ENCODE peak calls at places on chromosomes 5 and 9, in four cellular contexts. One of them, this sample, is unnamed. For H3K4me1, the result is how much of the 10 kb centered on the place peaks cover.

GRCh38 chr9:36798350-36799065 is 225.8 kb downstream of the MELK start:
- DNase-seq in HepG2: peak
- DNase-seq in adrenal gland: no peak
- DNase-seq in right cardiac atrium: no peak
- DNase-seq in this sample: no peak

GRCh38 chr5:110288766-110289165 is 437.7 kb downstream of the TMEM232 start:
- DNase-seq in HepG2: no peak
- DNase-seq in adrenal gland: no peak
- DNase-seq in right cardiac atrium: no peak
- DNase-seq in this sample: no peak

GRCh38 chr5:115594343-115595047 is 7.8 kb downstream of the TICAM2 start:
- DNase-seq in HepG2: no peak
- DNase-seq in adrenal gland: no peak
- DNase-seq in right cardiac atrium: no peak
- DNase-seq in this sample: no peak

GRCh38 chr5:117776977-117777376 is 1202.4 kb upstream of the SEMA6A start:
- DNase-seq in HepG2: no peak
- DNase-seq in adrenal gland: no peak
- DNase-seq in right cardiac atrium: no peak
- DNase-seq in this sample: no peak

GRCh38 chr9:99353408-99353807 is 131.3 kb downstream of the SEC61B start:
- DNase-seq in HepG2: no peak
- DNase-seq in adrenal gland: no peak
- DNase-seq in right cardiac atrium: no peak
- DNase-seq in this sample: no peak

GRCh38 chr5:142618125-142618524 is 67.8 kb downstream of the FGF1 start:
- DNase-seq in HepG2: no peak
- DNase-seq in adrenal gland: no peak
- DNase-seq in right cardiac atrium: no peak
- DNase-seq in this sample: no peak

GRCh38 chr5:146947181-146947941 is 68.8 kb upstream of the PPP2R2B start:
- DNase-seq in HepG2: no peak
- DNase-seq in adrenal gland: no peak
- DNase-seq in right cardiac atrium: no peak
- DNase-seq in this sample: peak

GRCh38 chr5:176955895-176956294 is 50.7 kb downstream of the UIMC1 start:
- DNase-seq in HepG2: no peak
- DNase-seq in adrenal gland: no peak
- DNase-seq in right cardiac atrium: no peak
- DNase-seq in this sample: no peak

GRCh38 chr5:167549763-167550162 is 741.7 kb upstream of the WWC1 start:
- DNase-seq in HepG2: no peak
- DNase-seq in adrenal gland: no peak
- DNase-seq in right cardiac atrium: no peak
- DNase-seq in this sample: no peak

GRCh38 chr9:115132648-115133047 is 14.7 kb upstream of the TNC start:
- DNase-seq in HepG2: no peak
- DNase-seq in adrenal gland: no peak
- DNase-seq in right cardiac atrium: peak
- DNase-seq in this sample: peak

GRCh38 chr9:69376651-69377050 is 51.6 kb downstream of the ENTREP1 start:
- DNase-seq in HepG2: no peak
- DNase-seq in adrenal gland: no peak
- DNase-seq in right cardiac atrium: peak
- DNase-seq in this sample: no peak

GRCh38 chr9:111601237-111602018 is 2.0 kb upstream of the PTGR1 start:
- DNase-seq in HepG2: peak
- DNase-seq in adrenal gland: no peak
- DNase-seq in right cardiac atrium: no peak
- DNase-seq in this sample: no peak

GRCh38 chr5:157915638-157916037 is 56.7 kb upstream of the CLINT1 start:
- DNase-seq in HepG2: peak
- DNase-seq in adrenal gland: peak
- DNase-seq in right cardiac atrium: peak
- DNase-seq in this sample: peak

GRCh38 chr9:129242191-129242953 is 64.3 kb upstream of the IER5L start:
- DNase-seq in HepG2: no peak
- DNase-seq in adrenal gland: no peak
- DNase-seq in right cardiac atrium: peak
- DNase-seq in this sample: no peak

GRCh38 chr9:81268048-81268447 is 421.3 kb downstream of the TLE1 start:
- DNase-seq in HepG2: no peak
- DNase-seq in adrenal gland: no peak
- DNase-seq in right cardiac atrium: no peak
- DNase-seq in this sample: no peak

GRCh38 chr9:124015091-124015660 is 3.6 kb downstream of the LHX2 start:
- DNase-seq in HepG2: no peak
- DNase-seq in adrenal gland: no peak
- DNase-seq in right cardiac atrium: no peak
- DNase-seq in this sample: peak

GRCh38 chr9:31776471-31776870 is 608.0 kb upstream of the ACO1 start:
- DNase-seq in HepG2: no peak
- DNase-seq in adrenal gland: peak
- DNase-seq in right cardiac atrium: no peak
- DNase-seq in this sample: no peak

GRCh38 chr5:1255081-1255561 is 29.9 kb downstream of the SLC6A18 start:
- DNase-seq in HepG2: no peak
- DNase-seq in adrenal gland: no peak
- DNase-seq in right cardiac atrium: peak
- DNase-seq in this sample: no peak

GRCh38 chr9:23258569-23258968 is 567.5 kb downstream of the ELAVL2 start:
- DNase-seq in HepG2: no peak
- DNase-seq in adrenal gland: no peak
- DNase-seq in right cardiac atrium: no peak
- DNase-seq in this sample: no peak

GRCh38 chr9:131394464-131395026 is 659 bp downstream of the PRRC2B start:
- DNase-seq in HepG2: no peak
- DNase-seq in adrenal gland: peak
- DNase-seq in right cardiac atrium: peak
- DNase-seq in this sample: peak

DNA sequence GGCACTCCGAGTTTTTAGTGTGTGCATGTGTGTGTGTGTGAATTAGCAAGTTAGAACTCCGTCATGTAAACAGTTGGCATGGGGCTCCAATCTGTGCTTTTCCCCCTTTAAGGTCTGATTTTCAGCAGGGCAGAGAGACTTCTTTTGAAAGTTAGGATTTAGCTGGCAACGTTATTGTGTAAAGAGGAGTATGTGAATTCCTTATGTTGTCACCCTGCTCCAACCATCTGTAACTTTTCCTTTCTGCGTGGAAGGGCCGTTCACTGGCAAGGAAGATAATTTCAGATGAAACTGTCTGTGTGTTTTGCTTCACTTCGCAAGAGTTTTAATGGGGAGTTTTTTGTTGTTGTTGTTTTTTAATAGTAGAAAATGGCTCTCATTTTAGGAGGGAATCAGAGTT is 342 bp downstream of the SGCD start:
- DNase-seq in HepG2: no peak
- DNase-seq in adrenal gland: no peak
- DNase-seq in right cardiac atrium: no peak
- DNase-seq in this sample: no peak
- H3K4me3 ChIP-seq in HepG2: no peak
- H3K4me3 ChIP-seq in adrenal gland: peak
- H3K4me3 ChIP-seq in right cardiac atrium: peak
- H3K4me3 ChIP-seq in this sample: no peak

DNA sequence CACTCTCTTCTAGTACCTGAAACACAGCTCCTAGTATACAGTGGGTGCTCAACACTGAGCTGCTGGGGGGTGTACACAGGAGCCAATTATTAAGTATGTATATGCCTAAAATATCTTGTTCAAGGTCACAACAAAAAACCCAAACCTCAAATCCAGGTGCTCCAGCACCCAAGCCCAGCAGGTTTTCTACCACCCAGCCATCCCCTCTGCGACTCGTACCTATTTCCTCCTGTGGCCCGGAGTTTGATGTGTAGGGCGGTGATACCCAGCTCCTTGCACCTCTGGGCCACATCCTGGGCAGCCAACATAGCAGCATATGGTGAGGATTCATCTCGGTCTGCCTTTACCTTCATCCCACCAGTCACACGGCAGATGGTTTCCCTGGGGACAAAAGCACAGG is 3.0 kb downstream of the RPS14 start:
- DNase-seq in HepG2: no peak
- DNase-seq in adrenal gland: no peak
- DNase-seq in right cardiac atrium: no peak
- DNase-seq in this sample: no peak
- H3K27ac ChIP-seq in HepG2: no peak
- H3K27ac ChIP-seq in adrenal gland: no peak
- H3K27ac ChIP-seq in right cardiac atrium: no peak
- H3K27ac ChIP-seq in this sample: no peak

GRCh38 chr5:41186143-41186542 is 27.2 kb downstream of the C6 start:
- DNase-seq in HepG2: no peak
- DNase-seq in adrenal gland: no peak
- DNase-seq in right cardiac atrium: no peak
- DNase-seq in this sample: no peak
- H3K4me1 ChIP-seq in HepG2: under half
- H3K4me1 ChIP-seq in adrenal gland: under half
- H3K4me1 ChIP-seq in right cardiac atrium: under half
- H3K4me1 ChIP-seq in this sample: under half

GRCh38 chr9:132443951-132444615 is 34.1 kb downstream of the CFAP77 start:
- DNase-seq in HepG2: no peak
- DNase-seq in adrenal gland: no peak
- DNase-seq in right cardiac atrium: no peak
- DNase-seq in this sample: no peak

GRCh38 chr9:132439153-132439552 is 29.1 kb downstream of the CFAP77 start:
- DNase-seq in HepG2: no peak
- DNase-seq in adrenal gland: no peak
- DNase-seq in right cardiac atrium: no peak
- DNase-seq in this sample: no peak

GRCh38 chr9:132434875-132435274 is 24.9 kb downstream of the CFAP77 start:
- DNase-seq in HepG2: no peak
- DNase-seq in adrenal gland: no peak
- DNase-seq in right cardiac atrium: no peak
- DNase-seq in this sample: no peak

GRCh38 chr9:132440769-132441168 is 30.8 kb downstream of the CFAP77 start:
- DNase-seq in HepG2: no peak
- DNase-seq in adrenal gland: no peak
- DNase-seq in right cardiac atrium: no peak
- DNase-seq in this sample: no peak
- H3K4me3 ChIP-seq in HepG2: no peak
- H3K4me3 ChIP-seq in adrenal gland: no peak
- H3K4me3 ChIP-seq in right cardiac atrium: no peak
- H3K4me3 ChIP-seq in this sample: no peak